ENCODE peak calls at places on chromosome 10, in eight cellular contexts. I is fibroblast of lung, P is left ventricle myocardium inferior, Y is OCI-LY7, H is H9, U is tibial artery, T is PC-9, D is HepG2. M is an unnamed sample.

GRCh38 chr10:104766341-104766740 is 125.3 kb downstream of the SORCS3 start:
- DNase-seq in H (no peak), D (no peak), U (no peak), Y (no peak), P (no peak), T (no peak), I (peak; percentile 24), M (no peak)

GRCh38 chr10:50917486-50917885 is 32.1 kb upstream of the A1CF start:
- DNase-seq in I (peak; percentile 53), D (no peak), U (no peak), H (no peak), Y (no peak), T (no peak), P (no peak), M (no peak)

GRCh38 chr10:29773675-29774091 is 138.9 kb upstream of the SVIL start:
- DNase-seq in T (no peak), D (no peak), I (no peak), Y (no peak), H (no peak), U (no peak), P (no peak), M (no peak)

GRCh38 chr10:78248651-78249464 is 215.2 kb downstream of the RPS24 start:
- DNase-seq in Y (no peak), U (peak; percentile 41), D (no peak), P (no peak), I (peak; percentile 88), T (no peak), H (no peak), M (no peak)

GRCh38 chr10:99975942-99976809 is 33.6 kb downstream of the DNMBP start:
- DNase-seq in H (no peak), I (peak; percentile 59), T (no peak), Y (no peak), P (no peak), U (no peak), D (no peak), M (no peak)

GRCh38 chr10:30467939-30468338 is 34.0 kb downstream of the MAP3K8 start:
- DNase-seq in D (no peak), P (no peak), Y (peak; percentile 53), H (no peak), U (no peak), T (no peak), I (no peak), M (no peak)

GRCh38 chr10:29377333-29377961 is 88.6 kb downstream of the LYZL1 start:
- DNase-seq in H (no peak), U (no peak), D (no peak), I (no peak), P (no peak), T (no peak), Y (peak; percentile 29), M (no peak)

GRCh38 chr10:127405221-127405620 is 143.9 kb upstream of the NPS start:
- DNase-seq in Y (no peak), I (peak; percentile 59), H (no peak), D (no peak), U (no peak), T (no peak), P (no peak), M (no peak)

GRCh38 chr10:38025283-38025682 is 14.8 kb downstream of the ZNF33A start:
- DNase-seq in P (no peak), I (no peak), D (no peak), H (no peak), U (no peak), Y (peak; percentile 71), T (no peak), M (no peak)

GRCh38 chr10:62744136-62744535 is 60.4 kb upstream of the ADO start:
- DNase-seq in D (no peak), H (no peak), T (no peak), U (no peak), Y (no peak), I (peak; percentile 55), P (no peak), M (no peak)

GRCh38 chr10:18377898-18378297 is 237.7 kb downstream of the CACNB2 start:
- DNase-seq in U (no peak), T (no peak), P (no peak), I (no peak), Y (no peak), H (no peak), D (no peak), M (no peak)

GRCh38 chr10:128186959-128187787 is 61.0 kb upstream of the MKI67 start:
- DNase-seq in D (no peak), U (no peak), P (no peak), T (no peak), H (no peak), I (no peak), Y (no peak), M (no peak)

DNA sequence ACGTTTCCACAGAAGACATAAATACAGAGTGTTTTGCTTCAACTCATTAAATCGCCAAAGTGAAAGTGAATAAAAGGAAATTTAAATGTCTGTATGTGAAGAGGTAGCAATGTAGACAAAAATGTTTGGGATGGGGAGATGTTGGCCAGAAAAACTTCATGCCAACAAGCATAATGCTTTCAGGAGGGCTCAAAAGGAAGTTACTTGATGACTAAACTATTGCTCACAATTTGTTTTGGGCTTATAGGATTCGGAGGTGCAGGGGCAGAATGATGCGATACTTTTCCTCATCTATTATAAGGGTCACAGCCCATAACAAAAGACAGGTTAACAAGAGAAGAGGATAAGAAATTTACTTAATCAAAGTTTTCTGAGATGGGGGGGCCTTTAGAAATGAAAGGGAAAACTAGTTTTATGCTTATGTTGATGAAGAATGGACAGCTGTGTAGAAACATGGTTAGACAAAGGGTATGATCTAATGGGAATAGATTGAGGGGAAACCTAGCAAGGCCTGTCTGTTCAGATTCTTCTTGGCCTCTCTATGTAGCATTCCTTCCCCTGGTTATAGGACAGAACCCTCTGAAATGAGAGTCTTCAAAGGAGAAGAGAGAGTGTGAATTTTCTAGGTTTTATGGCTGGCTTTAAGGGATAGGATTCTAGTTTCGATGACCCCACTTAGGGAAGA is 898.6 kb downstream of the LRMDA start:
- DNase-seq in T (peak; percentile 14), D (no peak), H (no peak), U (no peak), P (no peak), I (peak; percentile 78), Y (no peak), M (no peak)
- H3K27ac ChIP-seq in T (peak overlapping the region; percentile 87), D (no peak overlapping the region), H (no peak overlapping the region), U (no peak overlapping the region), P (no peak overlapping the region), I (no peak overlapping the region), Y (no peak overlapping the region), M (no peak overlapping the region)

GRCh38 chr10:63865210-63865609 is 344.0 kb downstream of the REEP3 start:
- DNase-seq in H (no peak), D (no peak), T (no peak), U (no peak), I (no peak), P (no peak), Y (no peak), M (no peak)
- TF ChIP-seq CTCF in H (no peak), D (no peak), T (no peak), U (no peak), I (no peak), P (no peak), Y (no peak), M (no peak)

DNA sequence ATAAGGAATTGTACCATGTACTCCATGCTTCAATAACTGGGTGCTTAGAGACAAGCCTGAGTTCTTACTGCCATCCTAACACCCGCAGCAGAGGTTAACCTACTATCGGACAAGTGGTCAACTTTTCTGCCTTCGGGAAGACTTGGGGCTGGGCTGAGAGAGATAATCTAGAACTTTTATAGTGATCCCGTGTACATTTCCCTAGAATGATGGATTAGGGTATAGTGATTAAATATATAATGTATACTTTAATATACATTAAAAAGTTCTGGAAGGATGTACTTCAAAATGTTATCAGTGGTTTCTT is 12.2 kb upstream of the HNRNPF start:
- DNase-seq in H (no peak), P (no peak), U (no peak), Y (no peak), D (no peak), T (no peak), I (no peak), M (no peak)
- H3K27ac ChIP-seq in H (no peak overlapping the region), P (peak overlapping the region; percentile 100), U (peak overlapping the region; percentile 97), Y (peak overlapping the region; percentile 88), D (peak overlapping the region; percentile 99), T (peak overlapping the region; percentile 77), I (peak overlapping the region; percentile 96), M (no peak overlapping the region)

GRCh38 chr10:121941532-121941931 is 13.7 kb upstream of the ATE1 start:
- DNase-seq in I (no peak), H (no peak), Y (no peak), P (no peak), T (no peak), U (no peak), D (no peak), M (no peak)

GRCh38 chr10:121947931-121948330 is 20.1 kb upstream of the ATE1 start:
- DNase-seq in Y (no peak), I (no peak), T (no peak), H (no peak), U (no peak), P (no peak), D (no peak), M (no peak)

GRCh38 chr10:121942749-121943148 is 14.9 kb upstream of the ATE1 start:
- DNase-seq in P (no peak), Y (no peak), H (no peak), T (no peak), I (peak; percentile 91), U (peak; percentile 23), D (no peak), M (no peak)
- TF ChIP-seq CTCF in P (no peak), Y (no peak), H (no peak), T (no peak), I (no peak), U (no peak), D (no peak), M (no peak)

GRCh38 chr10:87928996-87929395 is 65.6 kb downstream of the PTEN start:
- DNase-seq in T (no peak), Y (no peak), D (no peak), U (no peak), I (no peak), P (no peak), H (no peak), M (no peak)
- H3K27ac ChIP-seq in T (no peak overlapping the region), Y (no peak overlapping the region), D (no peak overlapping the region), U (peak overlapping the region; percentile 2), I (no peak overlapping the region), P (no peak overlapping the region), H (no peak overlapping the region), M (no peak overlapping the region)

DNA sequence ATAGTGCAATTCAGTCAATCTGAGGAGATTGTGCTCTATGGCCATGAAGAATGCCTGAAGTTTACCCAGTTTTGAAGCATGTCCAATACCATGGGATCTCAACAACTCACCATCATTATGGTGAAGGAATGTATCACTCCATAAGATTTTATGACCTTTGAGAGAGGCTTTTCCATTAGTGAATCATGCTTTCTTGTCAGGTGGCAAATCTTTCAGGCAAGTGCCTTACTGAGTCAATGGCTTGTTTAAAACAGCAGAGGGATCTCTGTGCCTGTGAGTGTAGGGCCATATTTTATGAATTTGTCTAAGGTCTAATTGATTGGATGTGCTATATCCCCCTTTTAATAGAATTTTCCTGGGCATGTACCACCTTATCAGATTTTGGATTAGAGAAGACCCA is 131.5 kb downstream of the CCDC7 start:
- DNase-seq in H (no peak), I (peak; percentile 17), D (no peak), T (no peak), P (no peak), Y (no peak), U (no peak), M (no peak)
- TF ChIP-seq CTCF in H (no peak), I (no peak), D (no peak), T (no peak), P (no peak), Y (no peak), U (no peak), M (no peak)

M was measured in WERI-Rb-1.